ENCODE peak calls at places on chromosomes 11 and 22, in four cellular contexts. One of them, this sample, is unnamed.

GRCh38 chr22:36768616-36769015 is 7.3 kb downstream of the IFT27 start:
- DNase-seq in IMR-90: no peak
- DNase-seq in K562: no peak
- DNase-seq in GM12878: no peak
- DNase-seq in this sample: no peak

GRCh38 chr11:60700689-60701508 is 1.5 kb downstream of the MS4A8 start:
- DNase-seq in K562: peak
- DNase-seq in GM12878: no peak
- DNase-seq in IMR-90: no peak
- DNase-seq in this sample: peak

GRCh38 chr22:25452116-25452700 is 112.3 kb upstream of the GRK3 start:
- DNase-seq in K562: no peak
- DNase-seq in IMR-90: peak
- DNase-seq in GM12878: no peak
- DNase-seq in this sample: no peak

GRCh38 chr11:57513911-57514537 is 1.5 kb downstream of the SLC43A1 start:
- DNase-seq in K562: peak
- DNase-seq in GM12878: no peak
- DNase-seq in IMR-90: peak
- DNase-seq in this sample: no peak

GRCh38 chr11:110251837-110252236 is 44.6 kb downstream of the RDX start:
- DNase-seq in K562: peak
- DNase-seq in GM12878: no peak
- DNase-seq in IMR-90: peak
- DNase-seq in this sample: peak

GRCh38 chr11:46298699-46299424 is 21.4 kb downstream of the CREB3L1 start:
- DNase-seq in K562: no peak
- DNase-seq in GM12878: no peak
- DNase-seq in IMR-90: peak
- DNase-seq in this sample: no peak

GRCh38 chr11:47946682-47947575 is 33.4 kb upstream of the PTPRJ start:
- DNase-seq in GM12878: no peak
- DNase-seq in IMR-90: peak
- DNase-seq in K562: peak
- DNase-seq in this sample: peak

GRCh38 chr11:8206251-8207079 is 37.6 kb upstream of the RIC3 start:
- DNase-seq in IMR-90: no peak
- DNase-seq in GM12878: no peak
- DNase-seq in K562: peak
- DNase-seq in this sample: peak

GRCh38 chr11:94379619-94380018 is 21.6 kb downstream of the GPR83 start:
- DNase-seq in K562: no peak
- DNase-seq in IMR-90: no peak
- DNase-seq in GM12878: no peak
- DNase-seq in this sample: no peak

GRCh38 chr22:19229600-19229999 is 51.1 kb upstream of the SLC25A1 start:
- DNase-seq in GM12878: no peak
- DNase-seq in IMR-90: no peak
- DNase-seq in K562: no peak
- DNase-seq in this sample: no peak

GRCh38 chr22:36979016-36979415 is 40.2 kb downstream of the TST start:
- DNase-seq in K562: no peak
- DNase-seq in GM12878: no peak
- DNase-seq in IMR-90: no peak
- DNase-seq in this sample: no peak

GRCh38 chr11:68509105-68509504 is 48.6 kb downstream of the PPP6R3 start:
- DNase-seq in IMR-90: peak
- DNase-seq in K562: no peak
- DNase-seq in GM12878: no peak
- DNase-seq in this sample: no peak

GRCh38 chr11:78344676-78345075 is 72.9 kb downstream of the GAB2 start:
- DNase-seq in K562: no peak
- DNase-seq in IMR-90: no peak
- DNase-seq in GM12878: no peak
- DNase-seq in this sample: peak

GRCh38 chr11:44094260-44094868 is 1.1 kb upstream of the EXT2 start:
- DNase-seq in IMR-90: peak
- DNase-seq in GM12878: no peak
- DNase-seq in K562: peak
- DNase-seq in this sample: peak

GRCh38 chr22:23065495-23066122 is 4.7 kb upstream of the GNAZ start:
- DNase-seq in GM12878: no peak
- DNase-seq in IMR-90: no peak
- DNase-seq in K562: no peak
- DNase-seq in this sample: no peak

GRCh38 chr11:96464695-96465307 is 75.0 kb downstream of the JRKL start:
- DNase-seq in K562: peak
- DNase-seq in IMR-90: peak
- DNase-seq in GM12878: peak
- DNase-seq in this sample: peak

GRCh38 chr11:62721994-62722393 is 5.3 kb downstream of the HNRNPUL2 start:
- DNase-seq in GM12878: no peak
- DNase-seq in IMR-90: peak
- DNase-seq in K562: peak
- DNase-seq in this sample: no peak

GRCh38 chr11:32092581-32093170 is 1.8 kb downstream of the RCN1 start:
- DNase-seq in K562: no peak
- DNase-seq in IMR-90: no peak
- DNase-seq in GM12878: no peak
- DNase-seq in this sample: no peak

GRCh38 chr22:42132457-42132856 is 1.8 kb upstream of the CYP2D6 start:
- DNase-seq in IMR-90: no peak
- DNase-seq in GM12878: no peak
- DNase-seq in K562: no peak
- DNase-seq in this sample: no peak

GRCh38 chr22:28373841-28374240 is 305.8 kb downstream of the TTC28 start:
- DNase-seq in K562: no peak
- DNase-seq in IMR-90: peak
- DNase-seq in GM12878: no peak
- DNase-seq in this sample: peak

GRCh38 chr11:117824571-117825537 is at the start of gene FXYD2:
- DNase-seq in GM12878: no peak
- DNase-seq in IMR-90: no peak
- DNase-seq in K562: no peak
- DNase-seq in this sample: peak

GRCh38 chr22:36977401-36977861 is 41.8 kb downstream of the TST start:
- DNase-seq in IMR-90: peak
- DNase-seq in K562: peak
- DNase-seq in GM12878: peak
- DNase-seq in this sample: peak

GRCh38 chr22:43535336-43535735 is 123.5 kb downstream of the MPPED1 start:
- DNase-seq in GM12878: no peak
- DNase-seq in IMR-90: no peak
- DNase-seq in K562: no peak
- DNase-seq in this sample: no peak

GRCh38 chr11:76657139-76657823 is 13.3 kb downstream of the LRRC32 start:
- DNase-seq in K562: no peak
- DNase-seq in IMR-90: no peak
- DNase-seq in GM12878: no peak
- DNase-seq in this sample: no peak

GRCh38 chr11:36356201-36356600 is 60.1 kb downstream of the PRR5L start:
- DNase-seq in K562: no peak
- DNase-seq in IMR-90: no peak
- DNase-seq in GM12878: peak
- DNase-seq in this sample: no peak

GRCh38 chr22:48259991-48260670 is 1497.7 kb downstream of the TBC1D22A start:
- DNase-seq in GM12878: no peak
- DNase-seq in K562: no peak
- DNase-seq in IMR-90: no peak
- DNase-seq in this sample: no peak

GRCh38 chr11:61769169-61769920 is 16.9 kb downstream of the MYRF start:
- DNase-seq in IMR-90: peak
- DNase-seq in GM12878: no peak
- DNase-seq in K562: no peak
- DNase-seq in this sample: no peak

GRCh38 chr22:17882162-17882561 is 107.9 kb upstream of the BID start:
- DNase-seq in IMR-90: no peak
- DNase-seq in K562: no peak
- DNase-seq in GM12878: no peak
- DNase-seq in this sample: no peak

GRCh38 chr11:121841487-121842167 is 274.4 kb downstream of the BLID start:
- DNase-seq in GM12878: no peak
- DNase-seq in IMR-90: peak
- DNase-seq in K562: no peak
- DNase-seq in this sample: peak

GRCh38 chr11:131760191-131760951 is 390.0 kb downstream of the NTM start:
- DNase-seq in K562: no peak
- DNase-seq in GM12878: no peak
- DNase-seq in IMR-90: peak
- DNase-seq in this sample: no peak

GRCh38 chr11:65329503-65329902 is 4.1 kb upstream of the DPF2 start:
- DNase-seq in GM12878: no peak
- DNase-seq in K562: no peak
- DNase-seq in IMR-90: no peak
- DNase-seq in this sample: no peak

GRCh38 chr22:47257566-47257965 is 495.1 kb downstream of the TBC1D22A start:
- DNase-seq in IMR-90: no peak
- DNase-seq in K562: no peak
- DNase-seq in GM12878: no peak
- DNase-seq in this sample: no peak

GRCh38 chr22:30705710-30706651 is 11.3 kb downstream of the OSBP2 start:
- DNase-seq in GM12878: peak
- DNase-seq in K562: no peak
- DNase-seq in IMR-90: peak
- DNase-seq in this sample: no peak

GRCh38 chr11:61893981-61894380 is 2.6 kb upstream of the FADS3 start:
- DNase-seq in GM12878: no peak
- DNase-seq in K562: no peak
- DNase-seq in IMR-90: peak
- DNase-seq in this sample: peak

GRCh38 chr11:73185680-73186293 is 32.3 kb upstream of the P2RY2 start:
- DNase-seq in GM12878: no peak
- DNase-seq in K562: no peak
- DNase-seq in IMR-90: peak
- DNase-seq in this sample: peak

GRCh38 chr22:33806191-33806590 is 114.1 kb downstream of the LARGE1 start:
- DNase-seq in GM12878: peak
- DNase-seq in K562: no peak
- DNase-seq in IMR-90: peak
- DNase-seq in this sample: no peak

GRCh38 chr22:20946080-20946986 is 20.7 kb upstream of the AIFM3 start:
- DNase-seq in GM12878: no peak
- DNase-seq in K562: no peak
- DNase-seq in IMR-90: peak
- DNase-seq in this sample: peak

GRCh38 chr22:20948989-20949388 is 18.1 kb upstream of the AIFM3 start:
- DNase-seq in K562: no peak
- DNase-seq in IMR-90: no peak
- DNase-seq in GM12878: no peak
- DNase-seq in this sample: no peak

GRCh38 chr22:20949698-20950183 is 17.3 kb upstream of the AIFM3 start:
- DNase-seq in K562: no peak
- DNase-seq in GM12878: no peak
- DNase-seq in IMR-90: no peak
- DNase-seq in this sample: no peak

GRCh38 chr22:20946991-20947390 is 20.1 kb upstream of the AIFM3 start:
- DNase-seq in K562: no peak
- DNase-seq in GM12878: no peak
- DNase-seq in IMR-90: no peak
- DNase-seq in this sample: no peak

GRCh38 chr22:20948450-20948849 is 18.6 kb upstream of the AIFM3 start:
- DNase-seq in GM12878: no peak
- DNase-seq in IMR-90: no peak
- DNase-seq in K562: no peak
- DNase-seq in this sample: no peak
- H3K27ac ChIP-seq in GM12878: no peak
- H3K27ac ChIP-seq in IMR-90: no peak
- H3K27ac ChIP-seq in K562: no peak
- H3K27ac ChIP-seq in this sample: no peak

DNA sequence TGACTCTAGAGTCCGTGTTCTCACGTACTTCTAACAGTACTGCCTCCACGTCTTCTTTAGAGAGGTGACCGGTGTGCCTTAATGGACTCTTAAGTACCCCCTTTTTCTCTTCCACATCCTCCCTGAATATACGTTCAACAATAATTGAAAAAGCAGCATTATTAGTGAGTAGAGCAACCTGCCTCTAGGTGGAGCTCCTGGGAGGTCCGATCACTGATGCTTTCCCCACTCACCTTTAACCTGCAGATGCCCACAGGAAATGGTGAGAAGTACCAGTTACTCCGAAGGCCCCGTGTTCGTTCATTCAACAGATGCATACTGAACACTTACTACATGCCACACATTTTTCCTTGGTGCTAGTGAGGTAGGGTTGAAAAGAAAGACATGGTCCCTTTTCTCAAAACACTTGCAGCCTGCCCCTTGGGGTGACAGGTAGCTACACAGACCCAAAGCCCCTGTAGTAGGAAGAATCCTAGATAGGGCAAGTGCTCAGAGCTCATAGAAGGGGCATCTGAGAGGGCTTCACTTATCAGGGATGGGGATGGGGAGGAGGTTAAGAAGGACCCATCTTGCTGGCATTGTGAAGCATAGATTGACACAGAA is 72.7 kb downstream of the FEZ1 start:
- DNase-seq in K562: peak
- DNase-seq in IMR-90: no peak
- DNase-seq in GM12878: no peak
- DNase-seq in this sample: no peak
- TF ChIP-seq FOS in K562: no peak
- TF ChIP-seq FOS in IMR-90: no peak
- TF ChIP-seq FOS in GM12878: no peak
- TF ChIP-seq FOS in this sample: no peak

GRCh38 chr11:12089041-12089440 is 21.3 kb upstream of the MICAL2 start:
- DNase-seq in GM12878: no peak
- DNase-seq in IMR-90: no peak
- DNase-seq in K562: no peak
- DNase-seq in this sample: no peak
- H3K27ac ChIP-seq in GM12878: no peak
- H3K27ac ChIP-seq in IMR-90: peak
- H3K27ac ChIP-seq in K562: no peak
- H3K27ac ChIP-seq in this sample: peak

DNA sequence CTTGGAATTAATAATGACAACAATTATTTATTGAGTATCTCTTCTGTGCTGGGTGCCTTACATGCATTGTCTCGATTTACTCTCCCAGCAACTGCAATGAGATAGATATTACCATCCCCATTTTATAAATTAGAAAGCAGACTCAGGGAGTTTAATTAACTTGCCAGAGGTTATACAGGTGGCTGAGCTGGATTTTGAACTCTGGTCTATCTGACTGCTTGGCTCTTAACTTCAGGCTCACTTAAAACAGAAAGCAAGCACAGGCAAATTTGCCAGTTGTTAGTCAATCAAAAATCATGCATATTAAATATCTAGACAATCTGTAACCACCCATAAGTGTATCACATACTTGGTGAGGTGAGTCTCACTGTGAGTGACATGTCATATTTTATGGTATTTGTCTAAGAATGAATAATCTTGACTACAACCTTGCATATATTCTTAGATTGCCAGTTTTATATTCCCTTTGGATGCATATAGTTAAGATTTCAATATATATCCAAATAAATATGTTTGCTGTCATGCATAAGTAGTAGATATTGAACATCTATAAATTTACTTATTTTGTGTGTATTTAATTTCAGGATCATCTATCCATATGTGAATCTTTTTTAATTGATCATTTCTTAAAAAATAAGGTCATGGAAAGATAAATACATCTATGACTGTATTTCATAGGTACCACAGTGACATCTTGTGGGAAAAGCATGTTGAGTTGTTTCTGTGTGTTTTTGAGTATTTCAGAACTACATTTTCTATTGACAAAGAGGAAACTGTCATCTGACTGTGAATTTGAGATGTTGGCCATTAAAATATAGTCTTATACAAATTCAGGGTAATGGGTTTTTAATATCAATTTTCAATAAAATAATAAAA is 112.0 kb upstream of the ARHGAP42 start:
- DNase-seq in GM12878: no peak
- DNase-seq in K562: peak
- DNase-seq in IMR-90: peak
- DNase-seq in this sample: peak
- TF ChIP-seq FOS in GM12878: no peak
- TF ChIP-seq FOS in K562: no peak
- TF ChIP-seq FOS in IMR-90: no peak
- TF ChIP-seq FOS in this sample: no peak